ENCODE peak calls at places on chromosomes 5 and 9, in nine cellular contexts. P, O, U, K, M, C, E, R and L are unnamed samples.

GRCh38 chr5:111805071-111805470 is 48.1 kb upstream of the NREP start:
- DNase-seq in P (no peak), O (no peak), U (no peak), K (no peak), M (no peak), C (no peak), E (no peak), R (no peak), L (no peak)

GRCh38 chr9:83047839-83048775 is 14.8 kb downstream of the RASEF start:
- DNase-seq in P (no peak), O (peak), U (no peak), K (no peak), M (no peak), C (no peak), E (peak), R (no peak), L (peak)

GRCh38 chr5:84729326-84729725 is 344.6 kb upstream of the EDIL3 start:
- DNase-seq in P (no peak), O (peak), U (no peak), K (no peak), M (no peak), C (no peak), E (peak), R (no peak), L (no peak)

GRCh38 chr9:68851657-68852056 is 146.6 kb downstream of the PIP5K1B start:
- DNase-seq in P (no peak), O (peak), U (peak), K (no peak), M (no peak), C (no peak), E (no peak), R (no peak), L (no peak)

GRCh38 chr9:19896161-19896560 is 107.3 kb upstream of the SLC24A2 start:
- DNase-seq in P (no peak), O (no peak), U (no peak), K (no peak), M (no peak), C (no peak), E (no peak), R (no peak), L (no peak)

GRCh38 chr9:127182901-127183746 is 60.7 kb upstream of the ANGPTL2 start:
- DNase-seq in P (no peak), O (no peak), U (no peak), K (no peak), M (peak), C (no peak), E (peak), R (no peak), L (no peak)

GRCh38 chr9:133360400-133361393 is 4.3 kb downstream of the SURF2 start:
- DNase-seq in P (no peak), O (no peak), U (no peak), K (no peak), M (no peak), C (no peak), E (no peak), R (no peak), L (no peak)

GRCh38 chr5:178416919-178417318 is 173.3 kb downstream of the COL23A1 start:
- DNase-seq in P (peak), O (peak), U (no peak), K (no peak), M (no peak), C (no peak), E (no peak), R (no peak), L (no peak)

GRCh38 chr5:27336817-27337216 is 298.4 kb upstream of the CDH9 start:
- DNase-seq in P (no peak), O (no peak), U (no peak), K (no peak), M (no peak), C (no peak), E (no peak), R (no peak), L (no peak)

GRCh38 chr5:91109634-91110033 is 273.5 kb downstream of the ARRDC3 start:
- DNase-seq in P (no peak), O (peak), U (no peak), K (no peak), M (no peak), C (no peak), E (peak), R (no peak), L (no peak)

GRCh38 chr5:133269707-133270106 is 217.9 kb downstream of the HSPA4 start:
- DNase-seq in P (no peak), O (no peak), U (no peak), K (no peak), M (no peak), C (no peak), E (no peak), R (no peak), L (no peak)

GRCh38 chr5:74148321-74148720 is 492.2 kb downstream of the ENC1 start:
- DNase-seq in P (no peak), O (no peak), U (peak), K (no peak), M (no peak), C (no peak), E (no peak), R (no peak), L (no peak)

GRCh38 chr9:136946228-136946892 is 1.3 kb downstream of the C8G start:
- DNase-seq in P (no peak), O (no peak), U (peak), K (no peak), M (no peak), C (no peak), E (no peak), R (no peak), L (no peak)

GRCh38 chr5:78367318-78367991 is 7.0 kb downstream of the SCAMP1 start:
- DNase-seq in P (no peak), O (no peak), U (no peak), K (no peak), M (no peak), C (no peak), E (no peak), R (no peak), L (no peak)

GRCh38 chr9:74783408-74783807 is 104.3 kb downstream of the TRPM6 start:
- DNase-seq in P (peak), O (peak), U (no peak), K (no peak), M (no peak), C (no peak), E (no peak), R (no peak), L (no peak)

DNA sequence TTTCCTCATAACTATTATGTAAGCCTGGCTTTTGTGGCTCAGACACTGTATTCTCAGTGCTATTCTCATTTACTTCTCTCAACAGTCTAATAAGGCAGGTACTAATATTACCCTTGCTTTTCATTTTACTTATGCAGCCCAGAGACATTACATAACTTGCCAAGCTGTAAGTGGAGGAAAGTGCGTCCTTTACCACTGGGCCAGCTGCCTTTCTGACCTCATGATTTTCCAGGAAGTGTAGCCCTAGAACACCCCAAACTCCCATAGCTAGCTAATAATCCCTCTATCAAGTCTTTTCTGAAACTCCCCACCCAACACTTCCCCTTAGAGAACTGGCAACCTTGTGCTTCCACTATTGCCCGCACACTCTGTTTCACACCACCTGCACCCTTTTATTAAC is 192.9 kb upstream of the HMHB1 start:
- DNase-seq in P (no peak), O (no peak), U (no peak), K (no peak), M (no peak), C (no peak), E (no peak), R (no peak), L (no peak)
- TF ChIP-seq CTCF in P (no peak), O (no peak), U (no peak), K (no peak), M (no peak), C (no peak), E (no peak), R (no peak), L (no peak)

GRCh38 chr5:82176115-82176514 is 102.0 kb downstream of the RPS23 start:
- DNase-seq in P (no peak), O (peak), U (no peak), K (no peak), M (no peak), C (no peak), E (no peak), R (no peak), L (no peak)
- TF ChIP-seq CTCF in P (no peak), O (no peak), U (no peak), K (no peak), M (no peak), C (no peak), E (no peak), R (no peak), L (no peak)

GRCh38 chr9:87885484-87886189 is 3.0 kb downstream of the SPATA31E1 start:
- DNase-seq in P (no peak), O (no peak), U (no peak), K (peak), M (no peak), C (no peak), E (no peak), R (no peak), L (no peak)
- TF ChIP-seq CTCF in P (no peak), O (no peak), U (no peak), K (no peak), M (no peak), C (no peak), E (no peak), R (no peak), L (no peak)

GRCh38 chr5:139637438-139638089 is 10.6 kb upstream of the CXXC5 start:
- DNase-seq in P (peak), O (peak), U (peak), K (peak), M (peak), C (peak), E (peak), R (peak), L (peak)
- TF ChIP-seq CTCF in P (peak), O (no peak), U (no peak), K (peak), M (no peak), C (peak), E (peak), R (peak), L (peak)

DNA sequence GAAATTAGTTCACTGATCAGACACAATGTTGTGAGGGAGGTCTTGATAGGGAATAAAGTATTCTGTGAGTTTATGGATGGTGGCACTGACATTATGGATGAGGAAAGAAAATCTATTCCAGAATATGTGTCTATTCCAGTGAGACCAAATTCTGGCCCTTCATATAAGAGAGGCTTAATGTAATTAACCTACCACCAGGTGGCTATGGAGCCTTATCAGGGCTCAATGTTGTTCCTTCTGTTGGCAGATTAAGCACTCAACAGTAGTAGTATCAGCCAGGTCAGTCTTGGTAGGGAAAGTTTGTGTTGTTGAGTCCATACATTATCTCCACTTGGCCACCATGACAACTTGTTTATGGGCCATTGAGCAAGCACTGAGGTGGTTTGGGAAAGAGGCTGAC is 41.7 kb upstream of the BARX1 start:
- DNase-seq in P (no peak), O (no peak), U (no peak), K (no peak), M (no peak), C (no peak), E (no peak), R (no peak), L (no peak)
- TF ChIP-seq CTCF in P (peak), O (peak), U (no peak), K (peak), M (no peak), C (no peak), E (no peak), R (no peak), L (no peak)